ENCODE peak calls at places on chromosome 1, in nine cellular contexts. D, Z, K, R, Q, C, P, E and L are unnamed samples.

GRCh38 chr1:19621274-19621950 is 22.7 kb upstream of the NBL1 start:
- DNase-seq in D (no peak), Q (no peak), E (no peak), R (no peak), C (no peak), K (no peak), P (no peak), Z (no peak), L (no peak)

GRCh38 chr1:193694741-193695140 is 508.3 kb upstream of the B3GALT2 start:
- DNase-seq in R (no peak), Q (no peak), D (no peak), P (no peak), Z (no peak), E (no peak), K (no peak), C (no peak), L (no peak)

GRCh38 chr1:24572301-24572700 is 16.4 kb downstream of the NCMAP start:
- DNase-seq in C (no peak), P (no peak), Q (no peak), E (peak), R (no peak), D (no peak), Z (no peak), K (no peak), L (no peak)

GRCh38 chr1:103267893-103268292 is 159.6 kb upstream of the COL11A1 start:
- DNase-seq in P (no peak), D (no peak), E (no peak), Q (no peak), Z (no peak), K (no peak), R (no peak), C (no peak), L (no peak)

GRCh38 chr1:75632350-75632949 is 21.5 kb upstream of the SLC44A5 start:
- DNase-seq in E (no peak), D (peak), C (no peak), K (no peak), Z (no peak), P (no peak), R (no peak), Q (no peak), L (peak)

GRCh38 chr1:231390071-231390470 is 32.0 kb downstream of the EGLN1 start:
- DNase-seq in Z (no peak), Q (no peak), K (no peak), D (peak), P (no peak), C (no peak), R (no peak), E (no peak), L (no peak)

GRCh38 chr1:30903343-30904034 is 5.1 kb downstream of the SDC3 start:
- DNase-seq in E (no peak), P (no peak), C (no peak), Z (no peak), K (no peak), R (no peak), Q (no peak), D (no peak), L (no peak)

GRCh38 chr1:86018311-86018923 is 138.2 kb downstream of the COL24A1 start:
- DNase-seq in D (peak), P (no peak), K (no peak), C (no peak), Q (no peak), E (peak), Z (no peak), R (no peak), L (no peak)

GRCh38 chr1:25825605-25826004 is 5.9 kb downstream of the MTFR1L start:
- DNase-seq in K (no peak), E (no peak), D (no peak), R (no peak), P (no peak), Z (no peak), C (no peak), Q (no peak), L (no peak)

GRCh38 chr1:6454856-6455751 is 10.9 kb downstream of the TNFRSF25 start:
- DNase-seq in D (no peak), P (no peak), C (no peak), Z (no peak), R (no peak), Q (no peak), E (no peak), K (no peak), L (no peak)

GRCh38 chr1:56925193-56925592 is 40.6 kb downstream of the C8B start:
- DNase-seq in Q (no peak), K (no peak), D (no peak), R (no peak), P (no peak), E (no peak), C (no peak), Z (no peak), L (no peak)

GRCh38 chr1:224333309-224333926 is 3.4 kb upstream of the NVL start:
- DNase-seq in Z (no peak), K (no peak), C (no peak), Q (no peak), P (peak), D (peak), R (no peak), E (peak), L (peak)

GRCh38 chr1:31626451-31627202 is 9.1 kb downstream of the HCRTR1 start:
- DNase-seq in E (peak), Z (no peak), Q (no peak), R (no peak), P (no peak), D (peak), K (peak), C (no peak), L (no peak)

GRCh38 chr1:175889848-175890247 is 146.5 kb upstream of the TNR start:
- DNase-seq in R (peak), E (no peak), P (no peak), C (no peak), Z (no peak), K (no peak), Q (no peak), D (no peak), L (no peak)

GRCh38 chr1:246117066-246117791 is 389.9 kb downstream of the SMYD3 start:
- DNase-seq in P (peak), E (peak), Z (peak), D (peak), K (no peak), R (peak), C (no peak), Q (no peak), L (peak)

GRCh38 chr1:198556969-198557368 is 16.5 kb upstream of the ATP6V1G3 start:
- DNase-seq in K (no peak), D (no peak), Z (peak), E (peak), R (no peak), Q (no peak), P (no peak), C (no peak), L (no peak)

GRCh38 chr1:16076003-16076870 is 2.8 kb upstream of the FAM131C start:
- DNase-seq in P (no peak), R (no peak), K (no peak), Q (no peak), E (no peak), C (no peak), Z (no peak), D (peak), L (no peak)

GRCh38 chr1:200526709-200527612 is 93.6 kb downstream of the KIF14 start:
- DNase-seq in E (no peak), C (no peak), D (no peak), P (no peak), K (no peak), Q (no peak), Z (no peak), R (no peak), L (peak)

GRCh38 chr1:230000439-230001184 is 66.4 kb upstream of the GALNT2 start:
- DNase-seq in R (no peak), Q (no peak), C (no peak), K (no peak), E (no peak), P (no peak), Z (no peak), D (no peak), L (no peak)

GRCh38 chr1:61427516-61427915 is 297.4 kb downstream of the TM2D1 start:
- DNase-seq in R (no peak), C (no peak), Z (no peak), E (no peak), D (no peak), Q (no peak), K (no peak), P (no peak), L (no peak)

GRCh38 chr1:17567582-17567981 is 28.1 kb downstream of the ARHGEF10L start:
- DNase-seq in K (no peak), E (no peak), P (no peak), Z (no peak), D (no peak), Q (no peak), C (no peak), R (no peak), L (no peak)

GRCh38 chr1:207848234-207848633 is 62.7 kb downstream of the CD34 start:
- DNase-seq in K (no peak), R (no peak), P (no peak), Z (no peak), E (peak), Q (no peak), D (peak), C (no peak), L (no peak)

GRCh38 chr1:236552901-236553300 is 29.1 kb downstream of the LGALS8 start:
- DNase-seq in E (no peak), D (no peak), C (no peak), K (no peak), P (no peak), Z (no peak), R (no peak), Q (no peak), L (no peak)

GRCh38 chr1:50300303-50300702 is 122.9 kb downstream of the DMRTA2 start:
- DNase-seq in C (no peak), K (no peak), E (no peak), Q (no peak), P (no peak), Z (no peak), D (no peak), R (no peak), L (no peak)

GRCh38 chr1:119159096-119159495 is 18.6 kb upstream of the WARS2 start:
- DNase-seq in R (no peak), E (no peak), K (no peak), D (peak), Z (no peak), Q (no peak), P (no peak), C (no peak), L (no peak)

GRCh38 chr1:228154685-228155571 is 5.2 kb downstream of the GJC2 start:
- DNase-seq in C (no peak), E (no peak), Z (no peak), P (no peak), Q (no peak), K (no peak), D (no peak), R (no peak), L (peak)

GRCh38 chr1:229714964-229715603 is 89.0 kb downstream of the URB2 start:
- DNase-seq in Q (no peak), K (no peak), Z (peak), E (no peak), P (no peak), D (peak), C (no peak), R (no peak), L (no peak)